ENCODE peak calls at places on chromosomes 12 and 14, in five cellular contexts. E, F, U, D and Y are unnamed samples.

GRCh38 chr12:101209319-101210302 is at the start of gene SLC5A8:
- ATAC-seq in E (no peak), F (no peak), U (no peak), D (no peak), Y (no peak)

GRCh38 chr14:78829274-78829673 is 659.1 kb downstream of the NRXN3 start:
- ATAC-seq in E (no peak), F (no peak), U (no peak), D (no peak), Y (no peak)

GRCh38 chr14:96903444-96904023 is 106.4 kb downstream of the VRK1 start:
- ATAC-seq in E (no peak), F (no peak), U (no peak), D (no peak), Y (no peak)

GRCh38 chr12:121713257-121714155 is 954 bp downstream of the TMEM120B start:
- ATAC-seq in E (peak), F (no peak), U (peak), D (peak), Y (peak)

GRCh38 chr12:109625131-109625559 is 51.6 kb downstream of the MVK start:
- ATAC-seq in E (peak), F (peak), U (peak), D (peak), Y (peak)

GRCh38 chr12:105672171-105672570 is 341.7 kb downstream of the C12orf75 start:
- ATAC-seq in E (no peak), F (no peak), U (no peak), D (no peak), Y (no peak)

GRCh38 chr12:115657081-115658013 is 620.1 kb downstream of the MED13L start:
- ATAC-seq in E (no peak), F (no peak), U (no peak), D (no peak), Y (no peak)

GRCh38 chr12:121980211-121980891 is 41.3 kb upstream of the BCL7A start:
- ATAC-seq in E (peak), F (no peak), U (no peak), D (no peak), Y (no peak)

GRCh38 chr12:75656650-75657049 is 145.2 kb upstream of the KRR1 start:
- ATAC-seq in E (no peak), F (no peak), U (peak), D (no peak), Y (no peak)

GRCh38 chr12:123242083-123242904 is 9.1 kb downstream of the MTRFR start:
- ATAC-seq in E (no peak), F (no peak), U (peak), D (no peak), Y (no peak)

GRCh38 chr14:66109426-66109825 is 376.7 kb upstream of the CCDC196 start:
- ATAC-seq in E (no peak), F (no peak), U (no peak), D (no peak), Y (no peak)

GRCh38 chr12:5230861-5231260 is 187.2 kb downstream of the KCNA5 start:
- ATAC-seq in E (no peak), F (no peak), U (no peak), D (no peak), Y (no peak)

GRCh38 chr12:26196424-26196722 is 1.0 kb downstream of the SSPN start:
- ATAC-seq in E (no peak), F (peak), U (peak), D (peak), Y (peak)

GRCh38 chr12:44511289-44511688 is 364.8 kb downstream of the NELL2 start:
- ATAC-seq in E (no peak), F (no peak), U (no peak), D (no peak), Y (no peak)

GRCh38 chr14:75553157-75553556 is 25.3 kb upstream of the FLVCR2 start:
- ATAC-seq in E (no peak), F (no peak), U (no peak), D (no peak), Y (no peak)

GRCh38 chr12:14773685-14774073 is 29.6 kb downstream of the WBP11 start:
- ATAC-seq in E (no peak), F (peak), U (no peak), D (peak), Y (peak)

GRCh38 chr14:61493239-61493638 is 171.9 kb downstream of the PRKCH start:
- ATAC-seq in E (no peak), F (no peak), U (no peak), D (no peak), Y (no peak)

GRCh38 chr14:54652890-54653201 is 85.9 kb downstream of the SAMD4A start:
- ATAC-seq in E (no peak), F (no peak), U (no peak), D (no peak), Y (peak)

DNA sequence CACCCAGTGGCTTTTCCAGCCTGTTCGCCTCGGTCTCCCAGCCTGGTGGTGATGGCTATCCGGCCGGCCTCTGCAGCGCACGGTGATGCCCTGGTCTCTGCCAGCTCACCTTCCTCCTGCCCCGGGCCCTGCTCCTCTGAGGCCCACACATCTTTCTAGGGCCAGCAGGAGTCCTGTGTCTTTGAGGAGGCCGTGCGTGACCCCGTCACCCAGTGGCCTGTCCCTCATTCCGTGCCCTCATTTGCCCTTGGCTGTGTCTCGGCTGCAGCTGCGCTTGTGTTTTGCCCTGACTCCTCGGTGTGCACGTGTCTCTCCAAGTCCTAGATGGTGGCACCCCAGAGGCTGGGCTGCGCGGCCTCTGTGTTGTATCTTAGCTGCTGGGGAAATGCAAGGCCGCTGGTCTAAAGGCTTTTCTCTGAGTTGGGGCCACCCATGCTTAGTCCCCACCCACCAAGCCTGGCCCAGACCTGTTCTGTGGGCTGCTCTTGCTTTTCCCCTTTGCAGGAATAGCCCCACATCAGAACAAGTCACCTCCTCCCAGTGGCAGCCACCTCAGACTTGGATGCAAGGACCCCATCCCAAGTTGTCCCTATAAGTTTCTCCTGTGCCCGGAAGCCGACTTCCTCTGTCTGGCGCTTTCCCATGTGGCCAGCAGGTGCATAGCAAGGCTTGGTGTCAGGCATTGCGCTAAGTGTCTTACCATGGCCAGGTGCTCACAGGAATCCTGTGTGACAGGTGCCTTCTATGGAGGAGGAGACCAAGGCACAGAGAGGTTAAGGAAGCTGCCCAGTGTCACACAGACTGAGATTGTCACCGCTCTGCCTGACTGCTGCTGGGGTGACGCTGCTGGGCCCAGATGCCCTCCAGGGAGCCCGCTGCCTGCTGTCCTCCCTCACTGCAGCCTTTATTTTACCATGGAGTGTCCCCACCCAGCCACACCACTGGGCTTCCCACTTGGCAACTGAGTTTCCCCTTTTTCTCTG is 64.5 kb downstream of the TSPAN9 start:
- ATAC-seq in E (no peak), F (no peak), U (peak), D (peak), Y (no peak)
- TF ChIP-seq CTCF in E (no peak), F (no peak), U (no peak), D (no peak), Y (no peak)

DNA sequence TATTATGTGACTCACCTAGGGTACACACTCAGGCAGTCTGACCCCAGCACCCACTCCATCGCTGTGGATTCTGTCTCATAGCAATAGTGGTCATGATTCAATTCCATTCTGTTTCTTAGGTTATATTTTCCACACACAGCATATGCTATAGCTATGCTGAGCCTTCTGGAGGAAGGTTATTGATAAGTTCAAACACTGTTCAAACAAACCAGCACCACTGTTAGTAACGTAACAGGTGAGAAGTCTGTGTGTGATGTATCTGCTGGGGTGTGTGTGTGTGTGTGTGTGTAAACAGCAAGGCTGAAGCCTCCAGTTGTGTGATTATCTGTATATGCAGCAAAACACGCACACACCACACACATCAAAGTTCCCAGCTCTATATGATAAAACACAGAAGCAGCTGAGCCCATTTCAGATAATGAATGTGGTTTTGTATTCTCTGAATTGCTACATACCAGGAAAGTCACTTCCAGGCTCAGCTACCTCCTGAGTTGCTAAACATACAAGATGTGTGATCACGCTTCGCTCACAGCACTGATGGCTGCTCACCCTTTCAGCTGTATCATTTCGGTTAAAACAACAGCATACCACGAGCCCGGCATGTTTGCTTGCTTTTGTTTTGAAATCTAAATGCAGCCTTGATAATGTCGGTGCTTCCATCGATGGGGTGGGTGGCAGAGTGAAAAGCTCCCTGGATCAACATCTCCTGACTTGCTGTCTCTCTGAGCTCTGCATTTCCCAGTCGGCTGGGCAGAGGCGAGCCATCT is 6.8 kb upstream of the SYNE3 start:
- ATAC-seq in E (peak), F (no peak), U (no peak), D (peak), Y (no peak)
- TF ChIP-seq POLR2A in E (peak), F (no peak), U (no peak), D (no peak), Y (no peak)

DNA sequence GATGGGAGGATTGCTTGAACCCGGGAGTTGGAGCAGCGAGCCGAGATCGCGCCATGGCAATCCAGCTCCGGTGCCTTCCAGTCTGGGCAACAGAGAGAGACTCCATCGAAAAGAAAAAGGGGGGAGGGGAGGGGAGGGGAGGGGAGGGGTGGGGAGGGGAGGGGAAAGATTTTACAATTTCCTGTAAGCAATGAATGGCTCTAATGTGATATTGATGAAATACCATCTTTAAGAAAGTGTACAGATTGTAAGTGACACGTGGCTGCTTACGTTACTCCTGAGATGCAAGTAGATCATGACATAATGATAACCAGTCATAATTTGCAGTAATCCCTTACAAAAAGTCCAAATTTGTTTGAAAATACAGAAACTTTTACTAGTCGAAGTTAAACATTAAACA is 1.4 kb downstream of the SLC25A21 start:
- ATAC-seq in E (no peak), F (no peak), U (no peak), D (no peak), Y (no peak)
- TF ChIP-seq CTCF in E (no peak), F (no peak), U (no peak), D (no peak), Y (no peak)

GRCh38 chr12:124377981-124378509 is 83.2 kb downstream of the RFLNA start:
- ATAC-seq in E (no peak), F (no peak), U (no peak), D (no peak), Y (no peak)
- TF ChIP-seq POLR2A in E (no peak), F (no peak), U (no peak), D (no peak), Y (no peak)

DNA sequence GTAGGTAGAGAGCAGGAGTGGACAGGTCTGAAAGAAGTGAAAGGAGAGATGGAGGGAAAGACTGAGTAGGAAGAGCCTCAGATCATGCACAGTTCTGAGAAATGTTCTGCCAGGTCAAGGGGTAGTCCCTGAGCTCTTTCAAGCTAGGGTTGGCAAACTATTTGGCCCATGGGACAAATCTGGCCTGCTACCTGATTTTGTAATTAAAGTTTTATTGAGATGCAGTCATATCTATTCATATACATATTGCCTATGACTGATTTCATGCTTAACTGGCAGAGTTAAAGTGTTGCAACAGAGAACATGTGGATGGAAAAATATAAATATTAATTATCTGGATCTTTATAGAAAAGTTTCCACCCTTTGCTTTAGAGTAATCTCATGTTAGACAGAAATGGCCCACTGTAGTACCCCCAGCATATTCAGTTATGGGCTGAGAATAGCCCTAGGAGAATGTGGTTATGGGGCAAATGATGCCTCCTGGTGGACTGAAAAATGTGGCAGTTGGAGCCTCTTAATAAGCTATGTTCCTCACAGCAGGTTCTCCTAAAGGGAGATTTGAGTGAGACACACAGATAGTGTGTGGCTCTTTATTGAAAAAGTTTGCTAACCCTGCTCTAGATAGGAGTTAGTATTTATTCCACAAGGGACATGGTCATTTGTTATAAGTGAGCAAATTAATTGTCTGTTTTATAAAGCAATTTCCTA is 476.9 kb downstream of the LRIG3 start:
- ATAC-seq in E (no peak), F (no peak), U (peak), D (peak), Y (no peak)
- TF ChIP-seq CTCF in E (no peak), F (peak), U (peak), D (peak), Y (no peak)

GRCh38 chr14:67674139-67674479 is 323 bp downstream of the VTI1B start:
- ATAC-seq in E (peak), F (peak), U (peak), D (peak), Y (peak)
- TF ChIP-seq POLR2A in E (no peak), F (no peak), U (no peak), D (no peak), Y (no peak)

GRCh38 chr14:58733451-58734208 is 95.9 kb downstream of the DACT1 start:
- ATAC-seq in E (no peak), F (no peak), U (no peak), D (no peak), Y (no peak)
- TF ChIP-seq CTCF in E (no peak), F (no peak), U (no peak), D (no peak), Y (no peak)

GRCh38 chr14:100192672-100193416 is 33.4 kb upstream of the DEGS2 start:
- ATAC-seq in E (peak), F (peak), U (peak), D (peak), Y (peak)
- TF ChIP-seq POLR2A in E (peak), F (peak), U (peak), D (peak), Y (peak)

GRCh38 chr12:74418573-74418972 is 119.1 kb upstream of the ATXN7L3B start:
- ATAC-seq in E (no peak), F (no peak), U (no peak), D (no peak), Y (no peak)

GRCh38 chr12:74412607-74413230 is 124.9 kb upstream of the ATXN7L3B start:
- ATAC-seq in E (no peak), F (no peak), U (no peak), D (no peak), Y (no peak)

GRCh38 chr12:74415633-74416032 is 122.0 kb upstream of the ATXN7L3B start:
- ATAC-seq in E (peak), F (peak), U (no peak), D (peak), Y (no peak)
- TF ChIP-seq CTCF in E (peak), F (no peak), U (peak), D (peak), Y (no peak)